ENCODE peak calls at places on chromosomes 4 and X, in four cellular contexts. K, A, X and H are unnamed samples.
A peak's percentile ranks its signal among the peaks of the same experiment; 100 is the strongest.

GRCh38 chr4:144557404-144557803 is 88.6 kb upstream of the HHIP start:
- DNase-seq in X (no peak), A (no peak), K (no peak), H (no peak)

GRCh38 chr4:104451573-104451972 is 43.1 kb downstream of the CXXC4 start:
- DNase-seq in X (no peak), K (no peak), A (no peak), H (no peak)

GRCh38 chr4:24413311-24413784 is 171.0 kb downstream of the DHX15 start:
- DNase-seq in K (no peak), A (no peak), X (no peak), H (no peak)

GRCh38 chr4:134544303-134544761 is 342.7 kb upstream of the PABPC4L start:
- DNase-seq in A (no peak), X (no peak), K (peak; percentile 33), H (no peak)

GRCh38 chrX:103356023-103356798 is at the start of gene TCEAL9:
- DNase-seq in X (peak; percentile 72), K (peak; percentile 69), A (peak; percentile 52), H (peak; percentile 59)

GRCh38 chrX:52422884-52423283 is 54.1 kb downstream of the XAGE2 start:
- DNase-seq in K (no peak), A (no peak), X (no peak), H (no peak)

GRCh38 chr4:24778427-24779225 is 16.7 kb upstream of the SOD3 start:
- DNase-seq in X (no peak), K (no peak), A (no peak), H (no peak)

GRCh38 chrX:47802589-47802988 is 34.1 kb upstream of the ZNF81 start:
- DNase-seq in K (no peak), X (no peak), A (no peak), H (no peak)

GRCh38 chr4:152255437-152255836 is 280.5 kb downstream of the FBXW7 start:
- DNase-seq in X (no peak), A (no peak), K (peak; percentile 46), H (no peak)

GRCh38 chrX:85865324-85865723 is 182.0 kb downstream of the CHM start:
- DNase-seq in K (no peak), A (no peak), X (no peak), H (no peak)

GRCh38 chr4:3205995-3206394 is 43.0 kb upstream of the MSANTD1 start:
- DNase-seq in X (no peak), K (no peak), A (no peak), H (no peak)

GRCh38 chr4:37946503-37947179 is 13.6 kb upstream of the PTTG2 start:
- DNase-seq in A (peak; percentile 37), K (no peak), X (no peak), H (no peak)

GRCh38 chr4:142523111-142523510 is 323.0 kb downstream of the INPP4B start:
- DNase-seq in X (no peak), K (no peak), A (no peak), H (no peak)

GRCh38 chr4:24857996-24858395 is 54.8 kb downstream of the CCDC149 start:
- DNase-seq in K (no peak), A (no peak), X (no peak), H (no peak)

GRCh38 chr4:185933078-185933581 is 121.1 kb upstream of the SORBS2 start:
- DNase-seq in X (peak; percentile 73), K (peak; percentile 44), A (no peak), H (no peak)